ENCODE peak calls at places on chromosomes 5 and 9, in four cellular contexts. One of them, this sample, is unnamed.

GRCh38 chr5:421287-421880 is 21.6 kb upstream of the EXOC3 start:
- DNase-seq in foreskin keratinocyte: no peak
- DNase-seq in heart right ventricle: no peak
- DNase-seq in PC-3: no peak
- DNase-seq in this sample: no peak

GRCh38 chr9:132669636-132670358 is at the start of gene DDX31:
- DNase-seq in heart right ventricle: peak
- DNase-seq in PC-3: peak
- DNase-seq in foreskin keratinocyte: peak
- DNase-seq in this sample: no peak

GRCh38 chr9:2662496-2662895 is 40.9 kb downstream of the VLDLR start:
- DNase-seq in foreskin keratinocyte: no peak
- DNase-seq in PC-3: peak
- DNase-seq in heart right ventricle: no peak
- DNase-seq in this sample: no peak

GRCh38 chr5:6682239-6682638 is 31.0 kb upstream of the TENT4A start:
- DNase-seq in heart right ventricle: no peak
- DNase-seq in foreskin keratinocyte: no peak
- DNase-seq in PC-3: no peak
- DNase-seq in this sample: no peak

GRCh38 chr5:19638461-19638860 is 349.5 kb downstream of the CDH18 start:
- DNase-seq in heart right ventricle: no peak
- DNase-seq in PC-3: no peak
- DNase-seq in foreskin keratinocyte: no peak
- DNase-seq in this sample: no peak

GRCh38 chr9:129522351-129522750 is 98.5 kb downstream of the C9orf50 start:
- DNase-seq in PC-3: no peak
- DNase-seq in heart right ventricle: no peak
- DNase-seq in foreskin keratinocyte: no peak
- DNase-seq in this sample: no peak

GRCh38 chr9:13213337-13213736 is 66.2 kb downstream of the MPDZ start:
- DNase-seq in PC-3: peak
- DNase-seq in heart right ventricle: no peak
- DNase-seq in foreskin keratinocyte: no peak
- DNase-seq in this sample: no peak

GRCh38 chr5:59321631-59322030 is 571.9 kb downstream of the PDE4D start:
- DNase-seq in heart right ventricle: no peak
- DNase-seq in PC-3: no peak
- DNase-seq in foreskin keratinocyte: no peak
- DNase-seq in this sample: no peak

GRCh38 chr9:69981686-69982450 is 61.8 kb upstream of the MAMDC2 start:
- DNase-seq in PC-3: peak
- DNase-seq in foreskin keratinocyte: peak
- DNase-seq in heart right ventricle: no peak
- DNase-seq in this sample: no peak

GRCh38 chr5:88662801-88663360 is 220.1 kb downstream of the MEF2C start:
- DNase-seq in PC-3: no peak
- DNase-seq in heart right ventricle: no peak
- DNase-seq in foreskin keratinocyte: no peak
- DNase-seq in this sample: no peak

GRCh38 chr5:150438873-150439546 is 10.5 kb downstream of the RPS14 start:
- DNase-seq in heart right ventricle: no peak
- DNase-seq in foreskin keratinocyte: no peak
- DNase-seq in PC-3: peak
- DNase-seq in this sample: no peak

GRCh38 chr5:180116441-180117377 is 45.1 kb upstream of the RNF130 start:
- DNase-seq in heart right ventricle: no peak
- DNase-seq in PC-3: peak
- DNase-seq in foreskin keratinocyte: no peak
- DNase-seq in this sample: no peak

GRCh38 chr9:15277400-15278137 is 29.4 kb downstream of the TTC39B start:
- DNase-seq in foreskin keratinocyte: no peak
- DNase-seq in PC-3: peak
- DNase-seq in heart right ventricle: no peak
- DNase-seq in this sample: no peak

GRCh38 chr5:37816883-37817282 is 23.0 kb downstream of the GDNF start:
- DNase-seq in foreskin keratinocyte: no peak
- DNase-seq in heart right ventricle: no peak
- DNase-seq in PC-3: no peak
- DNase-seq in this sample: no peak

GRCh38 chr9:130235558-130236435 is 29.8 kb upstream of the HMCN2 start:
- DNase-seq in PC-3: peak
- DNase-seq in heart right ventricle: peak
- DNase-seq in foreskin keratinocyte: no peak
- DNase-seq in this sample: no peak

GRCh38 chr5:175654346-175654745 is 3.5 kb upstream of the HRH2 start:
- DNase-seq in foreskin keratinocyte: no peak
- DNase-seq in PC-3: no peak
- DNase-seq in heart right ventricle: no peak
- DNase-seq in this sample: no peak

GRCh38 chr9:27117489-27118135 is 8.6 kb downstream of the TEK start:
- DNase-seq in PC-3: peak
- DNase-seq in foreskin keratinocyte: no peak
- DNase-seq in heart right ventricle: peak
- DNase-seq in this sample: no peak

GRCh38 chr5:135880801-135881200 is 14.8 kb downstream of the IL9 start:
- DNase-seq in heart right ventricle: no peak
- DNase-seq in PC-3: peak
- DNase-seq in foreskin keratinocyte: peak
- DNase-seq in this sample: no peak

GRCh38 chr9:137494104-137494544 is 35.0 kb upstream of the NSMF start:
- DNase-seq in foreskin keratinocyte: no peak
- DNase-seq in heart right ventricle: no peak
- DNase-seq in PC-3: peak
- DNase-seq in this sample: no peak

GRCh38 chr5:168950241-168950951 is 350.5 kb downstream of the SLIT3 start:
- DNase-seq in heart right ventricle: no peak
- DNase-seq in PC-3: no peak
- DNase-seq in foreskin keratinocyte: no peak
- DNase-seq in this sample: no peak

GRCh38 chr9:132990781-132991180 is 12.3 kb downstream of the GFI1B start:
- DNase-seq in heart right ventricle: no peak
- DNase-seq in foreskin keratinocyte: no peak
- DNase-seq in PC-3: no peak
- DNase-seq in this sample: no peak

GRCh38 chr5:74851684-74852353 is 14.4 kb downstream of the FAM169A start:
- DNase-seq in foreskin keratinocyte: peak
- DNase-seq in heart right ventricle: no peak
- DNase-seq in PC-3: peak
- DNase-seq in this sample: no peak

GRCh38 chr5:155726267-155726666 is 600.7 kb upstream of the SGCD start:
- DNase-seq in heart right ventricle: peak
- DNase-seq in PC-3: no peak
- DNase-seq in foreskin keratinocyte: peak
- DNase-seq in this sample: no peak

GRCh38 chr5:6419340-6419852 is 29.3 kb upstream of the UBE2QL1 start:
- DNase-seq in foreskin keratinocyte: peak
- DNase-seq in heart right ventricle: peak
- DNase-seq in PC-3: peak
- DNase-seq in this sample: peak

GRCh38 chr5:95699337-95699736 is 16.5 kb upstream of the SPATA9 start:
- DNase-seq in PC-3: no peak
- DNase-seq in foreskin keratinocyte: no peak
- DNase-seq in heart right ventricle: no peak
- DNase-seq in this sample: no peak

GRCh38 chr5:157520911-157521703 is 54.5 kb downstream of the ADAM19 start:
- DNase-seq in PC-3: no peak
- DNase-seq in heart right ventricle: peak
- DNase-seq in foreskin keratinocyte: no peak
- DNase-seq in this sample: no peak

GRCh38 chr5:139207302-139208000 is 9.3 kb upstream of the SIL1 start:
- DNase-seq in foreskin keratinocyte: no peak
- DNase-seq in PC-3: no peak
- DNase-seq in heart right ventricle: no peak
- DNase-seq in this sample: no peak

DNA sequence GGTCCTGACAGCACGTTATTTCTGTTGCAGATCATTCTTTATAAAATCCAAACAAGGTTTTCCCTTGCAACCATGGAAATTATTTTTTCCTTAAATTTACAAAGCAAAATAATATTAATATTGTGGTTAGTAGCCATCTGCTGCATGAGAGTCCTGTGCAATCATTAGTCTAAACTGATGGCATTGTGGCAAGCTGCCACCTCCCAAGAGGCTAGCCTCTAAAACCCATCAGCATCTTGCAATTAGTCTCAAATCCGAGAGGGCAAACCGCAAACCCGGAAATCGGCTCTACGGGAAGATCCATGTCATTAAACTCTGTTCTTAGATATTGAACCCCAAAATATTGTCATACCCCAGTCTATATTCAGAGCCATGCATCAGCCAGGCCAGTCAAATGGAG is 11.3 kb upstream of the CDH6 start:
- DNase-seq in heart right ventricle: no peak
- DNase-seq in foreskin keratinocyte: no peak
- DNase-seq in PC-3: no peak
- DNase-seq in this sample: no peak
- H3K27ac ChIP-seq in heart right ventricle: no peak
- H3K27ac ChIP-seq in foreskin keratinocyte: no peak
- H3K27ac ChIP-seq in PC-3: no peak
- H3K27ac ChIP-seq in this sample: no peak

GRCh38 chr5:173907284-173907683 is 19.1 kb downstream of the CPEB4 start:
- DNase-seq in PC-3: no peak
- DNase-seq in heart right ventricle: no peak
- DNase-seq in foreskin keratinocyte: no peak
- DNase-seq in this sample: no peak

GRCh38 chr5:173910215-173910614 is 22.1 kb downstream of the CPEB4 start:
- DNase-seq in foreskin keratinocyte: no peak
- DNase-seq in PC-3: no peak
- DNase-seq in heart right ventricle: no peak
- DNase-seq in this sample: no peak

GRCh38 chr5:173911623-173912022 is 23.5 kb downstream of the CPEB4 start:
- DNase-seq in foreskin keratinocyte: no peak
- DNase-seq in heart right ventricle: no peak
- DNase-seq in PC-3: no peak
- DNase-seq in this sample: no peak

GRCh38 chr5:173909205-173909604 is 21.1 kb downstream of the CPEB4 start:
- DNase-seq in PC-3: no peak
- DNase-seq in foreskin keratinocyte: no peak
- DNase-seq in heart right ventricle: peak
- DNase-seq in this sample: no peak

DNA sequence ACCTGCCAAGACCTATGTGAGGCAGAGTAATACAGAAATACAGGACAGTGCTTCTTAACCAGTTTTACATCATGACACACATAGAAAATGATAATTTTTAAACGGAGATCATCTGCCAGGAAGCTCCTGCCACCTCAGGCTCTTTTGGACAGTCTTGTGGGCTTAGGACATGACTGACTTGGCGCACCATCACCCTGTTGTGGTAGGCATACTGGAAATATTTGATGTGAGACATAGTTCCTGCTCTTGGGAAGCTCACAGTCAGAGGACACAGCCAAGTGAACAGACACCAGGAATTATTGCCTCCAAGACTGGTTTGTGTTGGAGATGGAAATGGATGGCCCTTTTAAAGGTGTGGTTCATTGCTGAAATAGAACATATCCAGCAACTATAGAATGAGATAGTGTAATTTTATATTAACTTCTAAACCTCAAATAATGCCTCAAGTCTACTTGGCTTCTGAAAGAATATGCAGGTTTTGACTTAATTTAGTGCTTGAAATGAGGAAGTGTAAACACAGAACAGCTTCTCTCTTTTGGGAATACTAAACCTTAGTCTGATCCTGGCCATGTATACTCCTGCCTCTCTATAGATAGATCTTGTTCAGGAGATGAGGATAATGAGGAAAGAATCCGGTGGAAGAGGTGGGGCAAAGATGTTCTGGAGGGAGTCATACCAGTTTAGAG is 19.7 kb downstream of the CPEB4 start:
- DNase-seq in heart right ventricle: no peak
- DNase-seq in foreskin keratinocyte: no peak
- DNase-seq in PC-3: peak
- DNase-seq in this sample: no peak
- H3K27ac ChIP-seq in heart right ventricle: no peak
- H3K27ac ChIP-seq in foreskin keratinocyte: no peak
- H3K27ac ChIP-seq in PC-3: no peak
- H3K27ac ChIP-seq in this sample: no peak

DNA sequence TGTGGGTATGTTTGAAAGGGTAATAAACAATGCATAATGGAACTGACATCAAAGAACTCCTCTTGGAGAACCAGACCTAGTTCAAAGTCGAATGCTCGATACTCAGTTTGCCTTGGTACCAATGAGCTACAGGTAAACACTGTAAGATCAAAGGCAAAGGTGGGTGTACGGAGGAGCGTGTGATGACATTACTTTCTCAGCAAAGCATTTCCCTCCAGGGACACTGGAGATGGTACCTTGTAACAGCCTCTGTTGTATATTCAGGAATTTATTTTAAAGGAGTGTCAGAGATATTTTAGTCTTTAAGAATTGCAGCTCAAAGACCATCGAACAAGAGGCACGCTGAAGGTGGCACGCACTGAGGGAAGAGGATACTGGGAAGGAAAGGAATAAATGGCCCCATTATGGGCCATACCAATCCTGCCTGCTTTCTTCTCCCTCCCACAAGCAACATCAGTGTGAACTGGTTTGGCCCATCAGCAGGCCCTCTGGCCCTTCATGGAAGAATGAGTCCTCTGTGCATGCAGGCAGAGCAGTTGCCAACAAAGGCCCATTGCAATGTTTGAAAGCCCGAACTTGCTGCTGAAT is 410.3 kb downstream of the ACTL7B start:
- DNase-seq in heart right ventricle: no peak
- DNase-seq in foreskin keratinocyte: no peak
- DNase-seq in PC-3: no peak
- DNase-seq in this sample: no peak
- H3K27ac ChIP-seq in heart right ventricle: no peak
- H3K27ac ChIP-seq in foreskin keratinocyte: peak
- H3K27ac ChIP-seq in PC-3: peak
- H3K27ac ChIP-seq in this sample: peak

GRCh38 chr5:98770158-98770910 is 3.1 kb upstream of the RGMB start:
- DNase-seq in heart right ventricle: peak
- DNase-seq in PC-3: peak
- DNase-seq in foreskin keratinocyte: peak
- DNase-seq in this sample: no peak

GRCh38 chr5:98769256-98770157 is 4.0 kb upstream of the RGMB start:
- DNase-seq in PC-3: peak
- DNase-seq in foreskin keratinocyte: peak
- DNase-seq in heart right ventricle: peak
- DNase-seq in this sample: no peak

GRCh38 chr5:98771389-98772109 is 1.9 kb upstream of the RGMB start:
- DNase-seq in foreskin keratinocyte: peak
- DNase-seq in PC-3: peak
- DNase-seq in heart right ventricle: peak
- DNase-seq in this sample: no peak

GRCh38 chr5:98772415-98773213 is 849 bp upstream of the RGMB start:
- DNase-seq in foreskin keratinocyte: no peak
- DNase-seq in heart right ventricle: peak
- DNase-seq in PC-3: peak
- DNase-seq in this sample: no peak

DNA sequence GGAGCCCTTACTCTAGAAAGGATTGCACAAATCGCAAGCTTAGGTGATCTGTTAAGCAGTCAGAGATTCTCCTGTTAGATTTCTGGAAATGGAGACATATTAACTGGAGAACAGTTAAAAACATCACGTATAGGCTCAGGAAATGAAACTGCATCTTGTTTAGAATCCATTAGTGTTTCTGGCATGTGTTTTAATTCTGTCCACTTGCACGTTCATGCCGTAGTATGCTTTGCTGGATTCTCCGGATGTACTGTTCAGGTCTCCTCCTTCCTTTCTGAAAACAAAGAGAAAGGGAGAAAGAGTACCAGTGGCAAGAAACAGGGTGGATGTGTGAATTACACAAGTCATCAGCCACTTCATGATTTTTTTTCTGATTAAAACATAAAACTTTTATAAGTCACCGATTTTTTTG is 2.5 kb upstream of the RGMB start:
- DNase-seq in PC-3: no peak
- DNase-seq in foreskin keratinocyte: peak
- DNase-seq in heart right ventricle: no peak
- DNase-seq in this sample: no peak
- H3K27ac ChIP-seq in PC-3: peak
- H3K27ac ChIP-seq in foreskin keratinocyte: no peak
- H3K27ac ChIP-seq in heart right ventricle: peak
- H3K27ac ChIP-seq in this sample: peak

This sample was measured in epithelial cell of prostate.